ENCODE peak calls at places on chromosomes 16 and 17, in five cellular contexts. One of them, this sample, is unnamed.

GRCh38 chr16:79776243-79776884 is 175.8 kb upstream of the MAF start:
- DNase-seq in spleen: no peak
- DNase-seq in GM06990: no peak
- DNase-seq in heart left ventricle: no peak
- DNase-seq in fibroblast of villous mesenchyme: peak; percentile 67
- DNase-seq in this sample: peak; percentile 38

GRCh38 chr17:1829189-1829578 is 518 bp downstream of the SMYD4 start:
- DNase-seq in spleen: no peak
- DNase-seq in heart left ventricle: peak; percentile 22
- DNase-seq in fibroblast of villous mesenchyme: peak; percentile 17
- DNase-seq in GM06990: no peak
- DNase-seq in this sample: no peak

GRCh38 chr17:79395046-79395445 is 215.8 kb downstream of the RBFOX3 start:
- DNase-seq in GM06990: no peak
- DNase-seq in spleen: no peak
- DNase-seq in heart left ventricle: no peak
- DNase-seq in fibroblast of villous mesenchyme: no peak
- DNase-seq in this sample: no peak

GRCh38 chr17:81808778-81809555 is 5.0 kb downstream of the GCGR start:
- DNase-seq in GM06990: no peak
- DNase-seq in spleen: no peak
- DNase-seq in heart left ventricle: no peak
- DNase-seq in fibroblast of villous mesenchyme: no peak
- DNase-seq in this sample: no peak

GRCh38 chr16:67284699-67285646 is 5.6 kb downstream of the PLEKHG4 start:
- DNase-seq in heart left ventricle: peak; percentile 34
- DNase-seq in fibroblast of villous mesenchyme: no peak
- DNase-seq in spleen: no peak
- DNase-seq in GM06990: no peak
- DNase-seq in this sample: peak; percentile 21

GRCh38 chr17:65243838-65244237 is 106.7 kb downstream of the RGS9 start:
- DNase-seq in heart left ventricle: no peak
- DNase-seq in GM06990: no peak
- DNase-seq in fibroblast of villous mesenchyme: no peak
- DNase-seq in spleen: no peak
- DNase-seq in this sample: peak; percentile 31

GRCh38 chr16:80682435-80683070 is 121.8 kb downstream of the CDYL2 start:
- DNase-seq in fibroblast of villous mesenchyme: peak; percentile 89
- DNase-seq in spleen: no peak
- DNase-seq in GM06990: no peak
- DNase-seq in heart left ventricle: no peak
- DNase-seq in this sample: peak; percentile 73

GRCh38 chr17:50426472-50426782 is 409 bp downstream of the ACSF2 start:
- DNase-seq in GM06990: no peak
- DNase-seq in spleen: no peak
- DNase-seq in fibroblast of villous mesenchyme: no peak
- DNase-seq in heart left ventricle: no peak
- DNase-seq in this sample: no peak

GRCh38 chr17:75183999-75184884 is 1.5 kb upstream of the SUMO2 start:
- DNase-seq in spleen: peak; percentile 31
- DNase-seq in fibroblast of villous mesenchyme: no peak
- DNase-seq in GM06990: no peak
- DNase-seq in heart left ventricle: no peak
- DNase-seq in this sample: no peak

GRCh38 chr16:62225675-62226074 is 189.4 kb upstream of the CDH8 start:
- DNase-seq in spleen: no peak
- DNase-seq in fibroblast of villous mesenchyme: no peak
- DNase-seq in GM06990: no peak
- DNase-seq in heart left ventricle: peak; percentile 50
- DNase-seq in this sample: peak; percentile 77

DNA sequence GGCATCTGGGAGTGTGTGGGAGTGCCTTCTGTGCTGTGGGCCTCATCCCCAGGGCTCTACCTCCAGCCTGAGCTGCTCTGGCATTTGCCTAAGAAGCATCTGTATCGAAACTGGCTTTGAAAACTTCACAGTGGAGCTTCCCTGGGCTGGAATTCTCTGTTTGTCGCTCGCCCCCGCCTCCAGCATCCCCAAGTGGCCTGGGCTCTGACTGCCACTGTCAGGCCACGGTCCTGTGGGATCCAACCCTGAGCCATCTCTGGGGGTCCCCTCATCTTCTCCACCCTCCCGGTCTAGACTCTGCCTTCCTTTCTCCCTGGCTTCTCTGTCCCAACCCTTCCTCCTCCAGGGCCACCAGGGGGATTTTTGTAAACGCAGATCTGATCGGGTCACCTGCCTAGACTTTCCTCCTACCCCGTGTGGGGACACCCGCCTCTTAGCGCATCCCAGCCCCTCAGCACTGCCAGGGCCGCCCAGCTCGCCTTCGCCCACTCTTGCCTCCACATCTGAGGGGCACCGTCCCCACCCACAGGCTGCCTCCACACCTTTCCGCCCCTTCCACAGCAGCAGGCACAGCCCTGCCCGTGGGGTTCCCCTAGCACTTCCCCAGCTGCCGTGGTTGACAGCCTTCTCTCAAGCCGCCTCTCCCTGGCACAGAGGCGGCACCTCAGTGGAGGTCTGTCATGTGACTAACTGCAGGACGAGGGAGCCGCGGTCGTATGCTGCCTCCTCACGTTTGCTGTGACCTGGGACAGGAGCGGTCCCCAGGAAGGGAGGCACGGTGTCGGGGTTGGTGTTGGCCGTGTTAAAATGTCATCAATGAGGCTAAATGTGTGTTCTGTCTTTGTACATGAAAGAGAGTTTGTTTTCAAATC is 12.0 kb downstream of the TBC1D24 start:
- DNase-seq in heart left ventricle: no peak
- DNase-seq in spleen: peak; percentile 93
- DNase-seq in GM06990: peak; percentile 53
- DNase-seq in fibroblast of villous mesenchyme: peak; percentile 26
- DNase-seq in this sample: peak; percentile 41
- TF ChIP-seq CTCF in heart left ventricle: peak; percentile 43
- TF ChIP-seq CTCF in spleen: peak; percentile 54
- TF ChIP-seq CTCF in GM06990: peak; percentile 50
- TF ChIP-seq CTCF in fibroblast of villous mesenchyme: no peak
- TF ChIP-seq CTCF in this sample: peak; percentile 61

GRCh38 chr17:62760059-62760887 is 47.8 kb downstream of the MARCHF10 start:
- DNase-seq in spleen: no peak
- DNase-seq in GM06990: no peak
- DNase-seq in heart left ventricle: no peak
- DNase-seq in fibroblast of villous mesenchyme: peak; percentile 67
- DNase-seq in this sample: peak; percentile 39
- H3K4me3 ChIP-seq in spleen: no peak overlapping the region
- H3K4me3 ChIP-seq in GM06990: no peak overlapping the region
- H3K4me3 ChIP-seq in heart left ventricle: no peak overlapping the region
- H3K4me3 ChIP-seq in fibroblast of villous mesenchyme: no peak overlapping the region
- H3K4me3 ChIP-seq in this sample: no peak overlapping the region

GRCh38 chr17:17849147-17849820 is 12.5 kb upstream of the SREBF1 start:
- DNase-seq in fibroblast of villous mesenchyme: peak; percentile 64
- DNase-seq in spleen: peak; percentile 90
- DNase-seq in GM06990: peak; percentile 52
- DNase-seq in heart left ventricle: peak; percentile 54
- DNase-seq in this sample: no peak

GRCh38 chr17:17851101-17851500 is 14.3 kb upstream of the SREBF1 start:
- DNase-seq in fibroblast of villous mesenchyme: no peak
- DNase-seq in heart left ventricle: no peak
- DNase-seq in spleen: no peak
- DNase-seq in GM06990: no peak
- DNase-seq in this sample: no peak

GRCh38 chr17:17848311-17848710 is 11.5 kb upstream of the SREBF1 start:
- DNase-seq in spleen: no peak
- DNase-seq in heart left ventricle: no peak
- DNase-seq in GM06990: no peak
- DNase-seq in fibroblast of villous mesenchyme: no peak
- DNase-seq in this sample: no peak

GRCh38 chr17:17851603-17852002 is 14.8 kb upstream of the SREBF1 start:
- DNase-seq in fibroblast of villous mesenchyme: no peak
- DNase-seq in spleen: no peak
- DNase-seq in heart left ventricle: no peak
- DNase-seq in GM06990: no peak
- DNase-seq in this sample: no peak

GRCh38 chr17:17849863-17850373 is 13.1 kb upstream of the SREBF1 start:
- DNase-seq in spleen: peak; percentile 88
- DNase-seq in GM06990: peak; percentile 55
- DNase-seq in heart left ventricle: peak; percentile 59
- DNase-seq in fibroblast of villous mesenchyme: peak; percentile 67
- DNase-seq in this sample: no peak
- TF ChIP-seq CTCF in spleen: peak; percentile 18
- TF ChIP-seq CTCF in GM06990: no peak
- TF ChIP-seq CTCF in heart left ventricle: peak; percentile 53
- TF ChIP-seq CTCF in fibroblast of villous mesenchyme: peak; percentile 47
- TF ChIP-seq CTCF in this sample: no peak

GRCh38 chr16:69909043-69909442 is 42.1 kb upstream of the CLEC18A start:
- DNase-seq in fibroblast of villous mesenchyme: no peak
- DNase-seq in spleen: no peak
- DNase-seq in GM06990: no peak
- DNase-seq in heart left ventricle: no peak
- DNase-seq in this sample: no peak

GRCh38 chr16:69906838-69907301 is 44.3 kb upstream of the CLEC18A start:
- DNase-seq in fibroblast of villous mesenchyme: peak; percentile 95
- DNase-seq in spleen: no peak
- DNase-seq in GM06990: no peak
- DNase-seq in heart left ventricle: no peak
- DNase-seq in this sample: peak; percentile 23

GRCh38 chr16:69916445-69916844 is 34.7 kb upstream of the CLEC18A start:
- DNase-seq in fibroblast of villous mesenchyme: no peak
- DNase-seq in spleen: no peak
- DNase-seq in GM06990: no peak
- DNase-seq in heart left ventricle: no peak
- DNase-seq in this sample: no peak

GRCh38 chr16:69909760-69910159 is 41.4 kb upstream of the CLEC18A start:
- DNase-seq in spleen: no peak
- DNase-seq in GM06990: no peak
- DNase-seq in heart left ventricle: no peak
- DNase-seq in fibroblast of villous mesenchyme: peak; percentile 38
- DNase-seq in this sample: no peak

GRCh38 chr16:69910964-69911363 is 40.2 kb upstream of the CLEC18A start:
- DNase-seq in GM06990: no peak
- DNase-seq in heart left ventricle: no peak
- DNase-seq in spleen: no peak
- DNase-seq in fibroblast of villous mesenchyme: no peak
- DNase-seq in this sample: no peak
- H3K4me3 ChIP-seq in GM06990: no peak overlapping the region
- H3K4me3 ChIP-seq in heart left ventricle: no peak overlapping the region
- H3K4me3 ChIP-seq in spleen: no peak overlapping the region
- H3K4me3 ChIP-seq in fibroblast of villous mesenchyme: no peak overlapping the region
- H3K4me3 ChIP-seq in this sample: no peak overlapping the region

GRCh38 chr17:64148699-64149098 is 18.8 kb upstream of the ERN1 start:
- DNase-seq in heart left ventricle: no peak
- DNase-seq in spleen: no peak
- DNase-seq in fibroblast of villous mesenchyme: no peak
- DNase-seq in GM06990: no peak
- DNase-seq in this sample: peak; percentile 20
- TF ChIP-seq CTCF in heart left ventricle: peak; percentile 40
- TF ChIP-seq CTCF in spleen: no peak
- TF ChIP-seq CTCF in fibroblast of villous mesenchyme: no peak
- TF ChIP-seq CTCF in GM06990: no peak
- TF ChIP-seq CTCF in this sample: peak; percentile 34

GRCh38 chr17:13158511-13159240 is 140.8 kb upstream of the ELAC2 start:
- DNase-seq in GM06990: no peak
- DNase-seq in fibroblast of villous mesenchyme: no peak
- DNase-seq in heart left ventricle: no peak
- DNase-seq in spleen: no peak
- DNase-seq in this sample: no peak
- H3K4me3 ChIP-seq in GM06990: no peak overlapping the region
- H3K4me3 ChIP-seq in fibroblast of villous mesenchyme: no peak overlapping the region
- H3K4me3 ChIP-seq in heart left ventricle: no peak overlapping the region
- H3K4me3 ChIP-seq in spleen: no peak overlapping the region
- H3K4me3 ChIP-seq in this sample: no peak overlapping the region

GRCh38 chr17:58232707-58233156 is 5.7 kb upstream of the LPO start:
- DNase-seq in spleen: no peak
- DNase-seq in fibroblast of villous mesenchyme: peak; percentile 75
- DNase-seq in GM06990: peak; percentile 68
- DNase-seq in heart left ventricle: no peak
- DNase-seq in this sample: peak; percentile 94
- TF ChIP-seq CTCF in spleen: no peak
- TF ChIP-seq CTCF in fibroblast of villous mesenchyme: no peak
- TF ChIP-seq CTCF in GM06990: no peak
- TF ChIP-seq CTCF in heart left ventricle: no peak
- TF ChIP-seq CTCF in this sample: no peak

GRCh38 chr16:1991588-1992474 is 2.1 kb downstream of the SYNGR3 start:
- DNase-seq in heart left ventricle: peak; percentile 92
- DNase-seq in GM06990: peak; percentile 92
- DNase-seq in spleen: peak; percentile 98
- DNase-seq in fibroblast of villous mesenchyme: peak; percentile 89
- DNase-seq in this sample: peak; percentile 65

GRCh38 chr16:1992475-1993292 is 2.9 kb downstream of the SYNGR3 start:
- DNase-seq in heart left ventricle: no peak
- DNase-seq in spleen: no peak
- DNase-seq in GM06990: peak; percentile 26
- DNase-seq in fibroblast of villous mesenchyme: no peak
- DNase-seq in this sample: no peak

GRCh38 chr16:1990336-1991134 is 765 bp downstream of the SYNGR3 start:
- DNase-seq in fibroblast of villous mesenchyme: no peak
- DNase-seq in spleen: peak; percentile 90
- DNase-seq in heart left ventricle: no peak
- DNase-seq in GM06990: no peak
- DNase-seq in this sample: no peak

GRCh38 chr16:1989826-1990335 is at the start of gene SYNGR3:
- DNase-seq in fibroblast of villous mesenchyme: no peak
- DNase-seq in GM06990: no peak
- DNase-seq in spleen: no peak
- DNase-seq in heart left ventricle: no peak
- DNase-seq in this sample: no peak

GRCh38 chr16:1991135-1991551 is 1.4 kb downstream of the SYNGR3 start:
- DNase-seq in GM06990: peak; percentile 76
- DNase-seq in heart left ventricle: no peak
- DNase-seq in spleen: peak; percentile 90
- DNase-seq in fibroblast of villous mesenchyme: no peak
- DNase-seq in this sample: no peak
- H3K4me3 ChIP-seq in GM06990: peak overlapping the region; percentile 61
- H3K4me3 ChIP-seq in heart left ventricle: peak overlapping the region; percentile 57
- H3K4me3 ChIP-seq in spleen: no peak overlapping the region
- H3K4me3 ChIP-seq in fibroblast of villous mesenchyme: no peak overlapping the region
- H3K4me3 ChIP-seq in this sample: no peak overlapping the region

This sample was measured in bronchial epithelial cell.